ENCODE peak calls at places on chromosomes 7 and 10, in nine cellular contexts. O, C, V, D, R, B, Q, P and M are unnamed samples. For H3K27me3 and H3K9me3, the result is how much of the 10 kb centered on the place peaks cover.

GRCh38 chr7:51324206-51324884 is 7.7 kb upstream of the COBL start:
- DNase-seq in O (no peak), C (peak), V (no peak), D (no peak), R (no peak), B (no peak), Q (no peak), P (no peak), M (peak)

GRCh38 chr7:94580601-94581000 is 71.0 kb downstream of the CASD1 start:
- DNase-seq in O (no peak), C (no peak), V (peak), D (peak), R (no peak), B (no peak), Q (no peak), P (no peak), M (no peak)

GRCh38 chr10:27542812-27543211 is 38.7 kb downstream of the RAB18 start:
- DNase-seq in O (no peak), C (no peak), V (peak), D (no peak), R (no peak), B (no peak), Q (no peak), P (no peak), M (peak)

GRCh38 chr10:72328045-72328828 is 26.5 kb downstream of the DNAJB12 start:
- DNase-seq in O (peak), C (peak), V (peak), D (peak), R (peak), B (peak), Q (peak), P (no peak), M (peak)

GRCh38 chr7:34087892-34088891 is 182.9 kb downstream of the BMPER start:
- DNase-seq in O (peak), C (peak), V (peak), D (peak), R (peak), B (no peak), Q (no peak), P (no peak), M (peak)

GRCh38 chr7:134307320-134307719 is 9.4 kb downstream of the SLC35B4 start:
- DNase-seq in O (no peak), C (no peak), V (no peak), D (peak), R (no peak), B (no peak), Q (no peak), P (no peak), M (no peak)

GRCh38 chr10:76040107-76040829 is 608.8 kb downstream of the LRMDA start:
- DNase-seq in O (no peak), C (no peak), V (no peak), D (no peak), R (no peak), B (no peak), Q (no peak), P (no peak), M (no peak)

GRCh38 chr7:33054261-33054964 is 8.2 kb downstream of the NT5C3A start:
- DNase-seq in O (no peak), C (no peak), V (peak), D (peak), R (no peak), B (no peak), Q (no peak), P (peak), M (no peak)

GRCh38 chr7:120218702-120219101 is 54.3 kb upstream of the KCND2 start:
- DNase-seq in O (no peak), C (no peak), V (peak), D (no peak), R (no peak), B (no peak), Q (no peak), P (no peak), M (peak)

GRCh38 chr7:5397657-5398237 is 25.9 kb downstream of the TNRC18 start:
- DNase-seq in O (no peak), C (no peak), V (no peak), D (no peak), R (no peak), B (no peak), Q (no peak), P (no peak), M (no peak)

GRCh38 chr7:139767561-139767982 is 10.2 kb downstream of the HIPK2 start:
- DNase-seq in O (no peak), C (no peak), V (no peak), D (no peak), R (no peak), B (peak), Q (no peak), P (no peak), M (no peak)

DNA sequence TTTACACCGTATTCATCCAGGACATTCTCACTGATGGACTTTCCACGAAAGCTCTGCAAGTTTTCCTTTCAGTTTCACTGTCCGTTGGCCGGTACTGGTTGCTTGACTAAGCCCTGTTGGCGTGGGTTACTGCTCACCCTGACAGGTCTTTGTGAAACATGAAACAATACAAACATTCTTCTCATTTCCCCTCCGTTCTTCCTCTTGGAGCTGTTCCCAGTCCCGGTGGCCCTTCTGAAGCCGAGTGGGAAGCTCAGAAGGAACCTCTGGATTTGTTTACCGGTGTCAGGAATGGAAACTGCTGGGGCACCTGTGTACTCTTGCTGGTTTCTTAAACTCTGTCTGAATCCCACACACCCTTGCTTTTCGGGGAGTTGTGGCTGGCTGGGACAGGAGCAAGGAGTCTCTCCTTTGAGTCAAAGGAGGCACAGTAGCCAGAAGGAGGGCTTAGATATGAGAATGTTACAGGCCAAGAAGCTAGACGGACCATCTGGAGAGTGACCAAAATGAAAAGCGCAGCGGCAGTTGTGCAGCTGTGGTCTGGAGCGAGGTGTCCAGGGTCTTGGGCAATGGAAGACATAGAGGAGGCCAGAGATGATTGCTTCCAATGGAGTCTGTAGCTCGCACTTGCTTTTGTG is 45.7 kb downstream of the LYZL2 start:
- DNase-seq in O (peak), C (no peak), V (peak), D (peak), R (no peak), B (no peak), Q (peak), P (no peak), M (peak)
- H3K4me3 ChIP-seq in O (peak), C (no peak), V (peak), D (peak), R (no peak), B (no peak), Q (peak), P (no peak), M (peak)

DNA sequence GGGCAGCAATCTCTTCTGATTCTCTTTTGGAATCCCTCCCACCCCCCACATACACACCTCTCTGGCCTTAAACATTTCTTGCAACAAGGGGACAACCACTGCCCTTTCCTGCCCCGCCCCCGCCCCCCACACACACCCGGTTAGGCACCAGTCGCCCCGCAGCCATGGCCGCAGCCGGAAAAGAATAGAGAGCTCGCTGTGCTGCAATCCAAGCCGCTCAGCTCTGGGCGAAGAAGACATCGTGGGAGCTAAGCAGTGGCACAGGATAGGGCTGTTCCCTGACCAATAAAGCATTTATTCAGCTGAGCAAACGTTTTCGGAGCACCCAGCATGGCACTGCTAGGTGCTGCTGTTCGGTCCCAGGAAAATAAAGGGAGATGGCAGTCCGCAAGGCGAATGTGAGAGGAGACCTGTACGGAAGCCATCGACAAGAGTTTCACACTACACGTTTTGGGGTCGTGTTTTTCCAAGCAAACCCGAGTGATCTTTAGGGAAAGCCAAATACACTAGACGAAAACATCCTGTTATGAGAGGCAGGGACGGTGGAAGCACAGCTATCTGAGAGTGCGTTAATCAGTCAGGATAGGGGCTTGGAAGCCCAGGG is 18.3 kb downstream of the SKIDA1 start:
- DNase-seq in O (no peak), C (no peak), V (no peak), D (no peak), R (peak), B (no peak), Q (no peak), P (no peak), M (no peak)
- H3K27me3 ChIP-seq in O (half or more), C (under half), V (under half), D (under half), R (under half), B (under half), Q (under half), P (under half), M (under half)

DNA sequence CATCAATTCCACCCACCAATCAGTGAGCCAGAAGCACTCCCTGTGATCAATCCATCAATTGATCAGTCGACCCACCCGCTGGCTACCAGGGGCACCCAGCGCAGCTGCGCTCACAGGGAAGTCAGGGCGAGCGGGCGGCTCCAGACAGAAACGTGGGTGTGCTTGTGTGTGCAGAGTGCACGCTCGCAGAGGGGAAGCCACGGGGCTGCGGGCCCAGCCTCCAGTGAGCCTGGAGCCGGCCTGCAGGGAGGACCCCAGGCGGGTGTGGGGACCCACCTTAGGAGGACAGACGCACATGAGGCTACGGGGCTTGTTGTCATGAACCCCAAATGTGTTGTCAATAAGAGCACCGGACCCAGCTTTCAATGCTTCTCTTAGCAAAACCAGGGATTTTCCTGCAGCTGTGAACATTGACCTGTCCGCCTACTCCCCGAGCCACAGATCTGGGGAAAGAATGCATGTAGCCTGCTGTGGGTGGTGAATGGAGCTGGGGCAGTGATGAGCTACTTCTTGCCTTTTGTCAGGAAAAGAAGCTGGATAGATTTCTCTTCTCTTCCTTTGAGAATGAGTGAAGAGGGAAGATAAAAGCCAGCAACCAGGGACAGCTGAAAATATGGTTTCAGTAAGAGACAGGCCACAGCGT is 497.8 kb downstream of the DNAJB6 start:
- DNase-seq in O (no peak), C (no peak), V (no peak), D (no peak), R (peak), B (no peak), Q (peak), P (no peak), M (no peak)
- H3K9me3 ChIP-seq in O (under half), C (under half), V (half or more), D (under half), R (under half), B (under half), Q (under half), P (under half), M (under half)

DNA sequence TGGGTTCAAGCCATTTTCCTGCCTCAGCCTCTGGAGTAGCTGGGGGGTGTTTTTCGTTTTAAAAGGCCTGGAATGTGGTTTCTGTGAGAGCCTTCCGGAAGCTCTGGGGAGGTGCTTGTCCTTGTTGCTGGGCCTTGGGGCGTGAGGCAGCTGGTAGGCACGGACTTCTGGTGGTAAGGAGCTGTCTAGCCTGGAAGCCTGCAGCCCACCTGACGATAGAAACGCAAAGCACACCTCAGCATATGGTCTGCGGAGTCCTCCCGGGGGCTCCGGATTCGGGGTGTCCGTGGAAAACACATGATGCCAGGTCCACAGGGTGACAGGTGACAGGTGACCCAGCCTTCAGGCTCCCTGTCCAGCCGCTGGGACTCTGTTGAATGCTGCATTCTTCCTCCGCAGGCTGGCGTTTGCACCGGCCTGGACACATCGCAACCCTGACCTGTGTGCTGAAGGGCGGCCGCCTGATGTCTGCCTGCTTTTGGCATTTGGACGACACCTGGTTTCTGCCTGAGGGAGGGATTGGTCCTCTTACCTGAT is 37.3 kb downstream of the INPP5A start:
- DNase-seq in O (no peak), C (no peak), V (no peak), D (peak), R (peak), B (no peak), Q (no peak), P (no peak), M (no peak)
- H3K4me3 ChIP-seq in O (no peak), C (no peak), V (no peak), D (peak), R (no peak), B (no peak), Q (no peak), P (no peak), M (no peak)

GRCh38 chr10:93565421-93565820 is 1.0 kb upstream of the FFAR4 start:
- DNase-seq in O (no peak), C (no peak), V (no peak), D (no peak), R (no peak), B (no peak), Q (no peak), P (no peak), M (no peak)
- H3K27me3 ChIP-seq in O (half or more), C (half or more), V (half or more), D (under half), R (half or more), B (under half), Q (under half), P (under half), M (under half)

GRCh38 chr10:78461333-78461732 is 427.7 kb downstream of the RPS24 start:
- DNase-seq in O (no peak), C (no peak), V (no peak), D (no peak), R (no peak), B (no peak), Q (no peak), P (no peak), M (no peak)
- H3K9me3 ChIP-seq in O (under half), C (under half), V (under half), D (under half), R (under half), B (under half), Q (under half), P (under half), M (under half)

GRCh38 chr7:157538735-157539134 is 201.9 kb downstream of the DNAJB6 start:
- DNase-seq in O (no peak), C (no peak), V (no peak), D (no peak), R (no peak), B (no peak), Q (no peak), P (no peak), M (no peak)

GRCh38 chr7:157540606-157541294 is 203.9 kb downstream of the DNAJB6 start:
- DNase-seq in O (no peak), C (no peak), V (no peak), D (no peak), R (no peak), B (no peak), Q (peak), P (no peak), M (no peak)

GRCh38 chr7:157540020-157540419 is 203.2 kb downstream of the DNAJB6 start:
- DNase-seq in O (no peak), C (no peak), V (no peak), D (no peak), R (no peak), B (no peak), Q (no peak), P (no peak), M (no peak)

GRCh38 chr7:157538321-157538720 is 201.5 kb downstream of the DNAJB6 start:
- DNase-seq in O (no peak), C (no peak), V (no peak), D (no peak), R (no peak), B (no peak), Q (no peak), P (no peak), M (no peak)

GRCh38 chr7:157539521-157539920 is 202.7 kb downstream of the DNAJB6 start:
- DNase-seq in O (no peak), C (no peak), V (no peak), D (no peak), R (no peak), B (no peak), Q (no peak), P (no peak), M (no peak)
- H3K4me3 ChIP-seq in O (no peak), C (no peak), V (no peak), D (no peak), R (no peak), B (no peak), Q (no peak), P (no peak), M (no peak)

GRCh38 chr10:115094605-115095004 is 1.4 kb downstream of the ATRNL1 start:
- DNase-seq in O (no peak), C (no peak), V (no peak), D (no peak), R (no peak), B (no peak), Q (no peak), P (no peak), M (no peak)
- H3K27me3 ChIP-seq in O (half or more), C (under half), V (under half), D (half or more), R (half or more), B (half or more), Q (under half), P (under half), M (under half)